ENCODE peak calls at places on chromosomes 2 and 18, in eight cellular contexts. I is naive B cell; U is CD4-positive, alpha-beta T cell; Z is mucosa of descending colon; M is T-helper 17 cell; K is right lobe of liver; E is PC-3; C is right cardiac atrium. B is an unnamed sample.

GRCh38 chr18:77482190-77482928 is 232.7 kb downstream of the GALR1 start:
- ATAC-seq in I (no peak), U (no peak), Z (no peak), M (no peak), K (no peak), E (no peak), C (no peak), B (no peak)

GRCh38 chr2:17578466-17578928 is 38.0 kb downstream of the VSNL1 start:
- ATAC-seq in I (no peak), U (no peak), Z (peak; percentile 44), M (no peak), K (no peak), E (no peak), C (no peak), B (no peak)

GRCh38 chr2:100554788-100555407 is 7.9 kb upstream of the PDCL3 start:
- ATAC-seq in I (no peak), U (peak; percentile 80), Z (peak; percentile 50), M (peak; percentile 82), K (no peak), E (no peak), C (peak; percentile 36), B (no peak)

GRCh38 chr2:169365093-169365483 is 2.8 kb upstream of the LRP2 start:
- ATAC-seq in I (peak; percentile 40), U (peak; percentile 30), Z (no peak), M (peak; percentile 27), K (no peak), E (no peak), C (no peak), B (no peak)

GRCh38 chr2:191582355-191582754 is 95.6 kb upstream of the NABP1 start:
- ATAC-seq in I (no peak), U (no peak), Z (peak; percentile 65), M (no peak), K (no peak), E (peak; percentile 93), C (no peak), B (peak; percentile 66)

GRCh38 chr2:159249955-159250723 is 36.4 kb downstream of the WDSUB1 start:
- ATAC-seq in I (peak; percentile 82), U (no peak), Z (peak; percentile 98), M (no peak), K (peak; percentile 85), E (peak; percentile 97), C (peak; percentile 88), B (peak; percentile 92)

GRCh38 chr2:48826986-48827385 is 71.5 kb upstream of the LHCGR start:
- ATAC-seq in I (no peak), U (no peak), Z (no peak), M (no peak), K (no peak), E (no peak), C (no peak), B (no peak)

GRCh38 chr2:232772540-232772939 is 3.8 kb downstream of the KCNJ13 start:
- ATAC-seq in I (peak; percentile 95), U (no peak), Z (peak; percentile 32), M (peak; percentile 53), K (no peak), E (no peak), C (no peak), B (peak; percentile 47)

GRCh38 chr18:12336251-12336650 is 28.2 kb downstream of the TUBB6 start:
- ATAC-seq in I (no peak), U (no peak), Z (no peak), M (no peak), K (no peak), E (no peak), C (no peak), B (peak; percentile 81)

GRCh38 chr2:106745468-106745867 is 140.5 kb downstream of the ST6GAL2 start:
- ATAC-seq in I (no peak), U (no peak), Z (no peak), M (no peak), K (no peak), E (no peak), C (peak; percentile 13), B (no peak)

GRCh38 chr2:224611938-224612337 is 26.8 kb upstream of the CUL3 start:
- ATAC-seq in I (no peak), U (no peak), Z (no peak), M (no peak), K (no peak), E (no peak), C (no peak), B (no peak)

GRCh38 chr2:128217671-128218070 is 101.0 kb downstream of the HS6ST1 start:
- ATAC-seq in I (no peak), U (no peak), Z (peak; percentile 44), M (no peak), K (peak; percentile 33), E (peak; percentile 24), C (no peak), B (no peak)

GRCh38 chr2:136441979-136442378 is 323.4 kb upstream of the THSD7B start:
- ATAC-seq in I (no peak), U (no peak), Z (no peak), M (no peak), K (no peak), E (no peak), C (no peak), B (no peak)

GRCh38 chr2:233385489-233386044 is 31.3 kb downstream of the DGKD start:
- ATAC-seq in I (peak; percentile 67), U (peak; percentile 72), Z (peak; percentile 43), M (peak; percentile 47), K (no peak), E (no peak), C (no peak), B (no peak)

GRCh38 chr2:202608142-202608852 is 26.5 kb upstream of the FAM117B start:
- ATAC-seq in I (peak; percentile 88), U (no peak), Z (peak; percentile 31), M (no peak), K (peak; percentile 62), E (no peak), C (no peak), B (peak; percentile 41)

GRCh38 chr2:96602330-96602823 is 35.7 kb downstream of the KANSL3 start:
- ATAC-seq in I (peak; percentile 39), U (no peak), Z (peak; percentile 92), M (peak; percentile 49), K (peak; percentile 76), E (peak; percentile 33), C (peak; percentile 5), B (peak; percentile 54)

GRCh38 chr2:181902625-181903024 is 11.1 kb downstream of the ITPRID2 start:
- ATAC-seq in I (no peak), U (no peak), Z (no peak), M (no peak), K (peak; percentile 30), E (no peak), C (no peak), B (peak; percentile 15)

GRCh38 chr2:176473177-176473576 is 203.9 kb downstream of the MTX2 start:
- ATAC-seq in I (no peak), U (no peak), Z (peak; percentile 65), M (no peak), K (peak; percentile 92), E (no peak), C (peak; percentile 66), B (peak; percentile 95)

GRCh38 chr18:595571-595970 is 1.2 kb upstream of the CLUL1 start:
- ATAC-seq in I (no peak), U (no peak), Z (no peak), M (no peak), K (no peak), E (no peak), C (no peak), B (no peak)

GRCh38 chr18:47574966-47575365 is 323.5 kb upstream of the SKOR2 start:
- ATAC-seq in I (no peak), U (no peak), Z (peak; percentile 51), M (no peak), K (no peak), E (no peak), C (no peak), B (no peak)

GRCh38 chr2:220789961-220790360 is 782.1 kb downstream of the EPHA4 start:
- ATAC-seq in I (no peak), U (no peak), Z (no peak), M (no peak), K (no peak), E (peak; percentile 84), C (no peak), B (peak; percentile 67)

GRCh38 chr2:158179660-158180059 is 78.0 kb downstream of the UPP2 start:
- ATAC-seq in I (peak; percentile 37), U (no peak), Z (no peak), M (no peak), K (peak; percentile 69), E (peak; percentile 64), C (peak; percentile 59), B (no peak)

GRCh38 chr2:233718552-233718951 is at the start of gene UGT1A4:
- ATAC-seq in I (no peak), U (no peak), Z (no peak), M (no peak), K (peak; percentile 86), E (no peak), C (no peak), B (no peak)

GRCh38 chr2:200608341-200609026 is 22.7 kb downstream of the AOX1 start:
- ATAC-seq in I (no peak), U (no peak), Z (no peak), M (no peak), K (no peak), E (no peak), C (no peak), B (no peak)

GRCh38 chr2:73703675-73704074 is 33.5 kb downstream of the TPRKB start:
- ATAC-seq in I (no peak), U (no peak), Z (no peak), M (no peak), K (no peak), E (no peak), C (no peak), B (no peak)

GRCh38 chr2:68466778-68467076 is 367 bp downstream of the FBXO48 start:
- ATAC-seq in I (no peak), U (no peak), Z (peak; percentile 30), M (peak; percentile 16), K (peak; percentile 30), E (peak; percentile 29), C (peak; percentile 51), B (peak; percentile 31)

GRCh38 chr2:241813806-241814570 is 5.0 kb downstream of the NEU4 start:
- ATAC-seq in I (peak; percentile 85), U (peak; percentile 83), Z (no peak), M (peak; percentile 95), K (no peak), E (no peak), C (peak; percentile 19), B (no peak)

GRCh38 chr2:168490015-168490874 is 34.2 kb downstream of the CERS6 start:
- ATAC-seq in I (peak; percentile 83), U (peak; percentile 75), Z (peak; percentile 46), M (peak; percentile 76), K (peak; percentile 76), E (no peak), C (peak; percentile 71), B (peak; percentile 85)

GRCh38 chr2:171134624-171135230 is 26.0 kb downstream of the TLK1 start:
- ATAC-seq in I (peak; percentile 37), U (no peak), Z (no peak), M (no peak), K (no peak), E (no peak), C (no peak), B (no peak)

GRCh38 chr2:135590594-135591290 is 59.5 kb downstream of the R3HDM1 start:
- ATAC-seq in I (no peak), U (peak; percentile 61), Z (peak; percentile 16), M (peak; percentile 50), K (no peak), E (peak; percentile 70), C (no peak), B (no peak)

GRCh38 chr2:233832414-233832813 is 21.9 kb downstream of the HJURP start:
- ATAC-seq in I (no peak), U (no peak), Z (no peak), M (no peak), K (no peak), E (no peak), C (no peak), B (no peak)

GRCh38 chr18:50861617-50862016 is 17.3 kb upstream of the ME2 start:
- ATAC-seq in I (no peak), U (no peak), Z (no peak), M (no peak), K (no peak), E (no peak), C (peak; percentile 52), B (no peak)

GRCh38 chr18:64027931-64028695 is 58.2 kb downstream of the SERPINB8 start:
- ATAC-seq in I (no peak), U (no peak), Z (no peak), M (no peak), K (no peak), E (no peak), C (no peak), B (no peak)